ENCODE peak calls at places on chromosomes 1 and 21, in six cellular contexts. J is thyroid gland; P is CD4-positive, alpha-beta T cell; B is uterus; W is A549; H is psoas muscle. K is an unnamed sample.

GRCh38 chr1:13487143-13487868 is 26.5 kb downstream of the LRRC38 start:
- DNase-seq in J (no peak), P (no peak), B (no peak), W (no peak), H (peak; percentile 82), K (no peak)

GRCh38 chr1:209641216-209642181 is 10.7 kb downstream of the LAMB3 start:
- DNase-seq in J (peak; percentile 78), P (no peak), B (peak; percentile 68), W (no peak), H (peak; percentile 85), K (no peak)

GRCh38 chr1:210235363-210236053 is 2.9 kb downstream of the SERTAD4 start:
- DNase-seq in J (no peak), P (no peak), B (no peak), W (no peak), H (no peak), K (no peak)

GRCh38 chr1:119674835-119675289 is 26.8 kb upstream of the ZNF697 start:
- DNase-seq in J (peak; percentile 14), P (no peak), B (peak; percentile 38), W (no peak), H (peak; percentile 45), K (no peak)

GRCh38 chr1:41629571-41629970 is 145.1 kb upstream of the EDN2 start:
- DNase-seq in J (no peak), P (no peak), B (no peak), W (no peak), H (no peak), K (no peak)

GRCh38 chr1:40267767-40268187 is 9.7 kb downstream of the ZMPSTE24 start:
- DNase-seq in J (no peak), P (no peak), B (no peak), W (no peak), H (no peak), K (no peak)

GRCh38 chr1:187509091-187509490 is 680.3 kb downstream of the PLA2G4A start:
- DNase-seq in J (no peak), P (no peak), B (no peak), W (no peak), H (no peak), K (no peak)

GRCh38 chr1:226722901-226723639 is 16.0 kb downstream of the ITPKB start:
- DNase-seq in J (no peak), P (no peak), B (peak; percentile 30), W (no peak), H (no peak), K (no peak)

GRCh38 chr1:109761227-109762038 is 2.3 kb downstream of the EPS8L3 start:
- DNase-seq in J (no peak), P (no peak), B (peak; percentile 23), W (no peak), H (no peak), K (no peak)

GRCh38 chr1:30060738-30061137 is 662.6 kb downstream of the MATN1 start:
- DNase-seq in J (no peak), P (no peak), B (no peak), W (no peak), H (no peak), K (no peak)

GRCh38 chr1:117821782-117822447 is 107.5 kb downstream of the GDAP2 start:
- DNase-seq in J (no peak), P (no peak), B (no peak), W (no peak), H (no peak), K (no peak)

GRCh38 chr1:160028426-160028825 is 3.4 kb downstream of the PIGM start:
- DNase-seq in J (no peak), P (no peak), B (no peak), W (no peak), H (no peak), K (no peak)

GRCh38 chr1:100380635-100381034 is 28.3 kb downstream of the CDC14A start:
- DNase-seq in J (no peak), P (no peak), B (no peak), W (no peak), H (no peak), K (no peak)
- H3K27ac ChIP-seq in J (no peak overlapping the region), P (peak overlapping the region; percentile 1), B (no peak overlapping the region), W (no peak overlapping the region), H (no peak overlapping the region), K (no peak overlapping the region)

GRCh38 chr21:33403128-33403785 is at the start of gene IFNGR2:
- DNase-seq in J (peak; percentile 51), P (peak; percentile 25), B (no peak), W (no peak), H (peak; percentile 52), K (no peak)

GRCh38 chr21:33401617-33401967 is 1.6 kb upstream of the IFNGR2 start:
- DNase-seq in J (no peak), P (no peak), B (no peak), W (no peak), H (no peak), K (no peak)

GRCh38 chr21:33403786-33404571 is 766 bp downstream of the IFNGR2 start:
- DNase-seq in J (peak; percentile 76), P (peak; percentile 10), B (peak; percentile 54), W (no peak), H (peak; percentile 67), K (peak; percentile 94)

GRCh38 chr21:33402011-33402979 is 918 bp upstream of the IFNGR2 start:
- DNase-seq in J (peak; percentile 92), P (peak; percentile 2), B (peak; percentile 78), W (peak; percentile 43), H (peak; percentile 73), K (peak; percentile 89)

GRCh38 chr21:33406493-33406892 is 3.3 kb downstream of the IFNGR2 start:
- DNase-seq in J (no peak), P (no peak), B (no peak), W (no peak), H (no peak), K (no peak)
- H3K27ac ChIP-seq in J (no peak overlapping the region), P (no peak overlapping the region), B (no peak overlapping the region), W (no peak overlapping the region), H (no peak overlapping the region), K (no peak overlapping the region)

GRCh38 chr1:18936471-18936813 is 20.0 kb downstream of the IFFO2 start:
- DNase-seq in J (no peak), P (no peak), B (no peak), W (no peak), H (no peak), K (no peak)
- H3K27ac ChIP-seq in J (peak overlapping the region; percentile 9), P (peak overlapping the region; percentile 4), B (no peak overlapping the region), W (peak overlapping the region; percentile 52), H (no peak overlapping the region), K (no peak overlapping the region)

DNA sequence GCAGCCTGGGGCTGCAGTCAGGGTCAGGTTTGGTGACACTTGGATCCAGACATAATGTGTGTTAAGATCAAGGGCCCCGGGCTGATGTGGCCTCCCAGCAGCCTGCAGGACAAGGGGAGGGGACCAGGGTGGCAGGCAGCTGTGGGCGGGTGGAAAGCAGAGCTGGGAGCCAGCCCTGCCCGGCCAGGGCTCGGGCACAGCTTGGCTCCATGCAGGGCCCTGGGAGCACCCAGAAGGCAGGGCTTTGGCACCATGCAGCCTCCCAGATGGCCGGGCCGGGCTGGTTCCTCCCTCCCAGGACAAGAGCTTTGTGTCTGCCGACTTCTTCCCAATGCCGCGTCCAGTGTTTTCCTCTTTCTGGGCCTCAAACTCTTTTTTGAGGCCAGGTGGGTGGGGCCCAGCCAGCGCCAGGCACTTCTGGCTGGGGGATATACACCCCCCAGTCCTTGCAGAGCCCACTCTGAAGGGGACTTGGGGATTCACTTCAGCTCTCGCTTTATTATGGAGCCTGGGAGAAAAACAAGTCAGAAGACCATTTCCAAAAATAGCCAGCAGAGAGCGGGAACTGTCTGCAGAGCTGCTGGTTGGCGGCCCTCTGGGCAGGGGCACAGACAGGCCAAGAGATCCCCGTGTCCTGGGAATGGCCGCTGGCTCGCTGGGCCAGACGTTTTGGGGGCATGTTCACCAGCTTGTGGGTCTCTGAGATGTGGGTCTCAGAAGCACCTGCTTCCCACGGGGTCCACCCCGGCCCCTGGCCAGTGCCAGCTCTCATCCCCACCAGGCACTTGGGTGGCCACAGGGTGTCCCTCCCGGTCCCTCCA is 103.8 kb upstream of the ARHGEF16 start:
- DNase-seq in J (peak; percentile 69), P (no peak), B (peak; percentile 35), W (no peak), H (peak; percentile 42), K (peak; percentile 78)
- H3K27ac ChIP-seq in J (peak overlapping the region; percentile 77), P (no peak overlapping the region), B (peak overlapping the region; percentile 93), W (no peak overlapping the region), H (peak overlapping the region; percentile 27), K (no peak overlapping the region)

GRCh38 chr1:202585591-202585934 is 124.7 kb downstream of the SYT2 start:
- DNase-seq in J (no peak), P (no peak), B (no peak), W (no peak), H (no peak), K (no peak)
- H3K27ac ChIP-seq in J (no peak overlapping the region), P (no peak overlapping the region), B (peak overlapping the region; percentile 87), W (peak overlapping the region; percentile 86), H (peak overlapping the region; percentile 91), K (no peak overlapping the region)

GRCh38 chr1:166813508-166814223 is 25.6 kb upstream of the POGK start:
- DNase-seq in J (peak; percentile 12), P (no peak), B (no peak), W (no peak), H (no peak), K (no peak)
- H3K27ac ChIP-seq in J (no peak overlapping the region), P (no peak overlapping the region), B (no peak overlapping the region), W (no peak overlapping the region), H (no peak overlapping the region), K (peak overlapping the region; percentile 8)

DNA sequence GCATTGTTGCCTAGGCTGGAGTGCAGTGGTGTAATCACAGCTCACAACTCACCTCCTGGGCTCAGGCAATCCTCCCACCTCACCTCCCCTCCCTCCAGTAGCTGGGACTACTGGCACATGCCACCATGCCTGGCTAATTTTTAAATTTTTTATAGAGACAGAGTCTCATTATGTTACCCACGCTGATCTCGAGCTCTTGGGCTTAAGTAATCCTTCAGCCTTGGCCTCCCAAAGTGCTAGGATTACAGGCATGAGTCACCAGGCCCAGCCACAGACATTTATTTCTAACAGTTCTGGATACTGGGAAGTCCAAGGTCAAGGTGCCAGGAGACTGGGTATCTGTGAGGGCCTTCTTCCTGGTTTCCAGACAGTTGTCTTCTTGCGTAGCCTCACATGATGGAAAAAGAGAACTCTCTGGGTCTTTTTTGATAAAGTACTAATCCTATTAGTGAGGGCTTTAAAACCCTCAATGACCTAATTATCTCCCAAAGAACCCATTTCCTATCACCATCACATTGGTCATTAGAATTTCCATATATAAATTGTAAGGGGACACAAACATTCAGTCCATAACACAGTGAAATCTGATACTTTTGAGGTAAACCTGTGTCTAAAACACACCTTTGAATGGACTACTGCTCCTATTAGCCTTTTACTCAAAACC is 67.9 kb downstream of the PHACTR4 start:
- DNase-seq in J (peak; percentile 33), P (no peak), B (peak; percentile 18), W (no peak), H (peak; percentile 39), K (no peak)
- H3K27ac ChIP-seq in J (peak overlapping the region; percentile 76), P (no peak overlapping the region), B (peak overlapping the region; percentile 39), W (peak overlapping the region; percentile 85), H (peak overlapping the region; percentile 80), K (peak overlapping the region; percentile 81)

GRCh38 chr1:74571875-74572274 is 59.5 kb upstream of the LRRC53 start:
- DNase-seq in J (no peak), P (no peak), B (no peak), W (no peak), H (no peak), K (no peak)
- H3K27ac ChIP-seq in J (no peak overlapping the region), P (no peak overlapping the region), B (no peak overlapping the region), W (no peak overlapping the region), H (no peak overlapping the region), K (no peak overlapping the region)